ENCODE peak calls at places on chromosomes 2 and 18, in six cellular contexts. M, E, J, Y, P and L are unnamed samples.

GRCh38 chr18:69878534-69878933 is 69.1 kb downstream of the CD226 start:
- DNase-seq in J (no peak), M (no peak), E (no peak), Y (no peak), P (no peak), L (no peak)

GRCh38 chr2:8633735-8634313 is 48.0 kb upstream of the ID2 start:
- DNase-seq in Y (no peak), J (no peak), M (peak), E (no peak), P (peak), L (no peak)

GRCh38 chr2:37323770-37324535 is 680 bp downstream of the PRKD3 start:
- DNase-seq in J (peak), M (peak), P (peak), Y (peak), E (peak), L (no peak)

GRCh38 chr2:2707111-2708035 is 376.3 kb upstream of the MYT1L start:
- DNase-seq in E (no peak), M (no peak), P (no peak), Y (no peak), J (no peak), L (no peak)

GRCh38 chr2:8451273-8451672 is 230.6 kb upstream of the ID2 start:
- DNase-seq in P (no peak), M (no peak), E (no peak), Y (no peak), J (no peak), L (no peak)

GRCh38 chr2:216687111-216687510 is 8.2 kb downstream of the IGFBP5 start:
- DNase-seq in J (no peak), P (no peak), E (no peak), M (no peak), Y (no peak), L (no peak)

GRCh38 chr18:45361148-45361851 is 254.0 kb upstream of the SLC14A2 start:
- DNase-seq in M (no peak), P (peak), Y (no peak), J (no peak), E (no peak), L (no peak)

GRCh38 chr18:62399781-62400308 is 74.7 kb downstream of the TNFRSF11A start:
- DNase-seq in M (peak), P (no peak), J (no peak), E (no peak), Y (no peak), L (no peak)

GRCh38 chr18:11042247-11042646 is 107.1 kb downstream of the PIEZO2 start:
- DNase-seq in J (no peak), E (no peak), M (no peak), Y (no peak), P (no peak), L (no peak)

GRCh38 chr18:48905541-48905940 is 45.2 kb downstream of the SMAD7 start:
- DNase-seq in J (no peak), P (no peak), M (peak), Y (no peak), E (no peak), L (no peak)

GRCh38 chr2:232365621-232366321 is 12.8 kb upstream of the ALPP start:
- DNase-seq in J (no peak), M (peak), Y (peak), E (no peak), P (peak), L (no peak)

GRCh38 chr18:28065031-28065792 is 111.7 kb downstream of the CDH2 start:
- DNase-seq in Y (no peak), P (peak), M (no peak), J (no peak), E (no peak), L (no peak)

GRCh38 chr2:203446071-203446481 is 89.0 kb downstream of the RAPH1 start:
- DNase-seq in M (peak), E (no peak), P (peak), J (no peak), Y (no peak), L (no peak)

GRCh38 chr2:71130325-71131260 is at the start of gene MPHOSPH10:
- DNase-seq in Y (peak), E (peak), J (peak), P (peak), M (peak), L (no peak)

GRCh38 chr2:120291464-120292311 is 39.0 kb downstream of the RALB start:
- DNase-seq in M (no peak), Y (no peak), J (no peak), E (no peak), P (peak), L (no peak)

GRCh38 chr2:88254437-88255081 is 84.4 kb downstream of the THNSL2 start:
- DNase-seq in P (no peak), E (no peak), M (no peak), J (no peak), Y (no peak), L (no peak)

GRCh38 chr2:151120016-151120415 is 141.6 kb downstream of the RBM43 start:
- DNase-seq in M (no peak), E (no peak), J (no peak), Y (no peak), P (no peak), L (no peak)

GRCh38 chr2:157262248-157262647 is 4.7 kb downstream of the GALNT5 start:
- DNase-seq in M (no peak), P (no peak), E (no peak), J (no peak), Y (no peak), L (no peak)

GRCh38 chr2:240965296-240965904 is 33.0 kb upstream of the SNED1 start:
- DNase-seq in P (no peak), J (no peak), E (peak), M (no peak), Y (no peak), L (no peak)

GRCh38 chr2:119929537-119929936 is 83.3 kb upstream of the EPB41L5 start:
- DNase-seq in P (no peak), J (no peak), M (no peak), E (no peak), Y (no peak), L (no peak)

DNA sequence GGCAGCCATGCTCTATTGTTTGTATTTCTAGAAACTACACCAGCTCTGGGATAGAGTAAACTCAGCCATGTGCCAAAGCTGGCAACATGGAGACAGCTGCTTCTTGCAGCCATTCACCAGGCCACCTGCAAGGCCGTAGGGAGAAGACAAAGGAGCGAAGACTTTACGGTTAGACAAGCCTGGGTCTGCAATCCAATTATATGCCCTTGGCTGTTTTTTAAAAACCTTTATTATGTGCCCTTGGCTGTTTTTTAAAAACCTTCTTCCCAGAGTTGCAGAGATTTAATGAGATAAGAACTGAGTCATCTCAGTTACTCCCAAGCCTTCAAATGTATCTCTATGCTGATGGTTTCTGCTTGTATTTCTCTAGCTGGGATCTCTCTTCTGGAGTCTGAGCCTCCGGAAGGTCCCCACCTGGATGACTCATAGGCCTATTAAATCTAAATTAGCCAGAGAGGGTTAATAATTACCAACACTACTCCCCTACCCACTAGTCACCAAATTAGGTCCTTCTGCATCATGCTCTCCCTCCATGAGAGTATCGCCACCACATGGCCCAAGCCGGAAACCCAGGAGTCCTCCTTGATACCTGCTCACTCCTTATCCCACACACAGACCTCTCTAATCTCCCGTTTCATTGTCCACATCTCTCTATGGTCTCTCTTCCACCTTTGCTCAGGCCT is 17.5 kb upstream of the DPP4 start:
- DNase-seq in Y (no peak), M (peak), P (no peak), J (no peak), E (no peak), L (no peak)
- TF ChIP-seq CTCF in Y (no peak), M (no peak), P (no peak), J (no peak), E (no peak), L (no peak)

DNA sequence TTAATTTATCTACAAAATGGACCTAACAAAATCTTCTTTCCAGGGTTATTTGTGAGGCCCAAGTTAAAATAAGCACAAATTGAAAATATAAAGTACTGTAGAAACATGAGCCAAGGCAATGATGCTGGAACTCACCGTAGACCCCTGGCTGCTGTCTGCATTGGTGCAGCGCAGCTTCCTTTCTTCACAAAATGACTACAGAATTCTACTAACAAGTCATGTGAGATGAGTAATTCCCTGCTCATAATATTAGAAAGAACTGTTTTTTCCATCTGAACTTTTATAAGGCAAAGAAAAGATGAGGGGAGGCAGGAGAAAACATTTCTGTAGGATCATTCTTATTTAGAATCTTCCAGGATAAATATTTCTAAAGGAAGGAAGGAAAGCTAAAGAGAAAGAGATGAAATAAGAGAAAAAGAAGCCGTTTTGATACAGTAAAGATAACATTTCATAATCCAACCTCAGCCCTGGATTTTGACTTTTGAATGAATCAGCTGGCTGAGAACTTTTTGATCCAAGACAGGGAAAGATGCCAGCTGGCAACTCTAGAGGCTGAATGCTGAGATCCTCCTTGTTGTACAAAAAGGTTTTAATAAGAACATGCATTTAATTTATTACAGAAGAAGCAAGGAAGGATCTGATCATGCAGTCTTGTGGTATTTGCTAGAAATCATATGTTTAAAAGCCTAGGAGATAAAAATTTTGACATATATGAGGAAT is 183.9 kb upstream of the KLHL14 start:
- DNase-seq in J (no peak), P (peak), Y (no peak), E (no peak), M (peak), L (no peak)
- TF ChIP-seq CTCF in J (no peak), P (peak), Y (no peak), E (no peak), M (peak), L (no peak)

GRCh38 chr18:66548747-66549146 is 55.1 kb downstream of the CDH19 start:
- DNase-seq in P (no peak), M (no peak), E (no peak), Y (no peak), J (no peak), L (no peak)
- TF ChIP-seq CTCF in P (no peak), M (no peak), E (no peak), Y (peak), J (no peak), L (peak)

GRCh38 chr2:4085186-4085585 is 381.8 kb downstream of the DCDC2C start:
- DNase-seq in M (no peak), E (no peak), Y (no peak), P (no peak), J (no peak), L (no peak)
- TF ChIP-seq CTCF in M (no peak), E (no peak), Y (no peak), P (no peak), J (no peak), L (no peak)

DNA sequence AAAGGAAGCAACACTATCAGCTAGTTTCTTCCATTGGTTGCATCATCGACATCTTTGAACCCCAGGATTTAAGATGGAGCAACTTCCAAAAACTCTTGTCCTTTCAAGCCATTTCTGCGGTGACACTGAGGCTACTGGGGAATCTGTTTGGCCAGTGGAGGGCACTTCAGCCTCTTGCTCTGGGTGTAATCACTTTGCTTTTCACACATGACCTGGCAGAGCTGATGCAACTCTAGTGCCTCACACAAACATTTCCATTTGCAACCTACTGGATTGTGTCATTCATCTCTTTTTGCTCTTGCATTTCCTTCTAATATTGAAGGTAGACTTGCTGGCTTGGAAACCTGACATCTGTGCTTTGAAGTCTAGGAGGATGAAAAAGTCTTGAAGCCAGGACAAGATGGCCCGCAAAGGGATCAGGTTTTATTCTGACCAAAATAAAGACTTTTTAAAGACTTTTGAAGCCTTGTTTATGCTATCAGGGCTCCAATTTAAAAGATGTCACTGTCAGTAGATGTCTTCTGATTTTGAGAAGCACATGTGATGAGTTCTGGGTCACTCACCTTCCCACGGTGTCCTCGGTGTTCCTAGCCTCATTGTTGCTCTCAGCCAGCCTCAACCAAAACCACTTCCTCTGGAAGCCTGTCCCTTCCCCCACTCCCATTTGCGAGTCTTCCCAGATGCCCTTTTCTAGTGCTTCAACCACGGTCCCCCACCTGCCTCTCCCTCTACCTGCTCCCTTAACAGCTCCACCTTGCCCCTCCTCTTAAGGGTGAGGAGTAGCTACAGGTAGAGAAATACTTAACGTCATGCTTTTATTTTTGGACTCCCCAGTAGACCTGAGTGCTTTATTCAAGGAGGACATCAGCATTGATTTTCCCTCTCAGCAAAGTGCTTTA is 69.7 kb upstream of the KCNE4 start:
- DNase-seq in Y (no peak), M (peak), E (peak), P (peak), J (peak), L (no peak)
- TF ChIP-seq CTCF in Y (no peak), M (peak), E (peak), P (peak), J (peak), L (peak)

GRCh38 chr18:37019157-37019571 is 190.2 kb downstream of the KIAA1328 start:
- DNase-seq in Y (no peak), E (no peak), P (peak), M (peak), J (no peak), L (no peak)
- TF ChIP-seq CTCF in Y (no peak), E (no peak), P (peak), M (no peak), J (no peak), L (peak)

DNA sequence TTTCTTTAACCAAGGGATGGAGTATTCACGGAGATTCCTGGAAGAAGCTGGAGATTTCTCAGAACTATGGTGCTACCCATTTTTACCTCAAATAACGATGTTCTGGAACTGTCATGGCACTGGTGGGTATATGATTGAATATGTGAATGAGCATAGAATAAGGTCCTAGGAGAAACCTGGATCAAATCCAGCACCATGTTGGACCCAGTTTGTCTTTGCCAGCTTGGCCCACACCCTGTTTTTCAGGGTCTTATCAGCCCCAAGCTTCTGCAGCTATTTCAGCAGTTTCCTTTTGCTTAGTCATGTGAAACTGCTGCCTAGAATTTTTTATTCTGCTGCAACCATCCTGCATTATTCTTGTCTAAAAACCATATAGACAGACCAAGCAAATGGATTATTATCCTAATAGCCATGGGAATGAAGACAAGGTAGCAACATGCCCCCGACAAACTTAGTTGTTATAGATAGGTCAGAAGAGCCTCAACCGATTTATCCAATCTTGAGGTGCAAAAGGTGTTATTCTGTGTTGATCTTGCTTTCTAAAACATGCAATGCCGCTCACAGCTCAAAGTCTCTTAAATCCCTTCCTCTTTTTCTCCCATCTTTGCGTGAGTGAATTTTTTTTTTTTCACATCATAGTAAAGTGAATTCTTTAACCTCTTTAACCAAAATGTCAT is 133.6 kb downstream of the PRPF40A start:
- DNase-seq in J (no peak), Y (no peak), E (no peak), M (no peak), P (no peak), L (no peak)
- TF ChIP-seq CTCF in J (no peak), Y (no peak), E (no peak), M (no peak), P (no peak), L (no peak)

DNA sequence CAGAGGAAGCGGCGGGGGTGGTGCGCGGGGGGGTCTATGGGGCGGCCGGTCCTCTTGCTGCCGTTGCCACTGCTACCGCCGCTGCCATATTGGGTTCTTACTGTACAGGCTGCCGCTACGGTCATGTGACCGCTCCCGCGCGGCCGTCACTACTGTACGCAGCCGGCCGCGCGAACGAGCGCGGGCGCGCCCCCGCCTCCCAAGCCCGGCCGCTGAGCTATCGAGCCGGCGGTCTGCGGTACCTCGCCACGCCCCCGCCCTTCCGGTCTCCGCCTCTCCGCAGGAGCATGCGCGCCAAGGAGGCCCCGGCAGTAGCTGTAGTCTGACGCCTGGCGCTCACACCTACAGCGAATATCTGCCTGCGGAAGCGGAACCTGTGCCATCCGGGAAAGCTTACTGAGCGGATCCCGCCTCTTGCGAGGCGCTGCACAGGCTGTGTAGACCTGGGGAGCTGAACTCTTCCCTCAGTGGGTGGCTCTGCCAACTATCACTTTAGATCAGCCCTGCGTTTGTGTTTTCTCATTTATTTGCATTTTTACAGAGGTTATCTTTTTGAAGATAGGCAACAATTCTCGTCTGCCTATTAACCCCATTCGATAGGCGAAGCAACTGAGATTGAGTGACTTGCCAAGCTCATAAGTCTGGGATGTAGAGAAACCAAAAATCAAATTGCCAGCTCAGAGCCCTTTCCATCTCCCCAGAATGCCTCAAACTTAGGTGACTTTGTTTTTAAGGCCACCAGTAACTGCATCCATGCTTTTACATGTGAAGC is at the start of gene ASXL2:
- DNase-seq in M (peak), P (peak), J (peak), Y (peak), E (peak), L (peak)
- TF ChIP-seq CTCF in M (no peak), P (no peak), J (peak), Y (no peak), E (no peak), L (peak)